ENCODE peak calls at places on chromosome 10, in ten cellular contexts. U, X, C, H, Q, E, Z, S, V and B are unnamed samples.

GRCh38 chr10:92640110-92640509 is 47.2 kb downstream of the KIF11 start:
- DNase-seq in U (no peak), X (no peak), C (peak; percentile 50), H (no peak), Q (no peak), E (no peak), Z (no peak), S (no peak), V (no peak), B (no peak)

GRCh38 chr10:28991326-28991725 is 297.5 kb upstream of the LYZL1 start:
- DNase-seq in U (no peak), X (no peak), C (peak; percentile 78), H (no peak), Q (peak; percentile 52), E (no peak), Z (peak; percentile 48), S (no peak), V (peak; percentile 74), B (no peak)

GRCh38 chr10:31011017-31011659 is 20.5 kb downstream of the ZNF438 start:
- DNase-seq in U (no peak), X (peak; percentile 56), C (no peak), H (no peak), Q (no peak), E (no peak), Z (no peak), S (no peak), V (no peak), B (peak; percentile 63)

GRCh38 chr10:33509231-33509871 is 174.9 kb upstream of the NRP1 start:
- DNase-seq in U (peak; percentile 66), X (peak; percentile 68), C (peak; percentile 84), H (peak; percentile 19), Q (no peak), E (no peak), Z (peak; percentile 80), S (no peak), V (peak; percentile 76), B (no peak)

GRCh38 chr10:30092151-30092790 is 32.9 kb upstream of the JCAD start:
- DNase-seq in U (no peak), X (no peak), C (peak; percentile 77), H (no peak), Q (no peak), E (no peak), Z (no peak), S (no peak), V (no peak), B (no peak)

GRCh38 chr10:121380211-121380610 is 218.0 kb downstream of the FGFR2 start:
- DNase-seq in U (no peak), X (no peak), C (no peak), H (peak; percentile 53), Q (no peak), E (no peak), Z (no peak), S (no peak), V (no peak), B (no peak)

GRCh38 chr10:6473430-6473829 is 106.6 kb downstream of the PRKCQ start:
- DNase-seq in U (no peak), X (peak; percentile 60), C (no peak), H (no peak), Q (no peak), E (no peak), Z (no peak), S (peak; percentile 67), V (no peak), B (no peak)

GRCh38 chr10:80443531-80443974 is 10.6 kb upstream of the TSPAN14 start:
- DNase-seq in U (no peak), X (no peak), C (no peak), H (peak; percentile 75), Q (peak; percentile 80), E (no peak), Z (no peak), S (no peak), V (peak; percentile 60), B (no peak)

GRCh38 chr10:127869329-127869728 is 23.4 kb downstream of the CLRN3 start:
- DNase-seq in U (no peak), X (no peak), C (no peak), H (no peak), Q (no peak), E (no peak), Z (no peak), S (no peak), V (no peak), B (no peak)

GRCh38 chr10:29610876-29611647 is 23.7 kb downstream of the SVIL start:
- DNase-seq in U (no peak), X (no peak), C (no peak), H (no peak), Q (peak; percentile 19), E (no peak), Z (no peak), S (no peak), V (no peak), B (no peak)

GRCh38 chr10:79219276-79219957 is 127.9 kb upstream of the PPIF start:
- DNase-seq in U (no peak), X (no peak), C (peak; percentile 52), H (no peak), Q (no peak), E (no peak), Z (no peak), S (no peak), V (no peak), B (no peak)

GRCh38 chr10:112278871-112279270 is 4.3 kb upstream of the TECTB start:
- DNase-seq in U (no peak), X (no peak), C (no peak), H (no peak), Q (no peak), E (no peak), Z (no peak), S (no peak), V (no peak), B (no peak)

GRCh38 chr10:127740596-127740995 is 3.6 kb downstream of the FOXI2 start:
- DNase-seq in U (no peak), X (no peak), C (no peak), H (no peak), Q (peak; percentile 73), E (no peak), Z (peak; percentile 42), S (no peak), V (no peak), B (no peak)

GRCh38 chr10:95268438-95268837 is 22.4 kb downstream of the PDLIM1 start:
- DNase-seq in U (peak; percentile 45), X (no peak), C (peak; percentile 60), H (peak; percentile 53), Q (peak; percentile 61), E (peak; percentile 56), Z (peak; percentile 67), S (no peak), V (peak; percentile 23), B (no peak)

GRCh38 chr10:14580933-14581332 is 193.8 kb downstream of the FAM107B start:
- DNase-seq in U (no peak), X (no peak), C (no peak), H (no peak), Q (no peak), E (no peak), Z (no peak), S (no peak), V (no peak), B (no peak)

GRCh38 chr10:96651998-96652431 is 65.2 kb upstream of the TM9SF3 start:
- DNase-seq in U (no peak), X (no peak), C (no peak), H (no peak), Q (no peak), E (no peak), Z (no peak), S (peak; percentile 71), V (no peak), B (no peak)
- H3K36me3 ChIP-seq in U (no peaks in the 10 kb centered on the region), X (peaks cover 2% of the 10 kb centered on the region), C (no peaks in the 10 kb centered on the region), H (no peaks in the 10 kb centered on the region), Q (no peaks in the 10 kb centered on the region), E (no peaks in the 10 kb centered on the region), Z (no peaks in the 10 kb centered on the region), S (no peaks in the 10 kb centered on the region), V (no peaks in the 10 kb centered on the region), B (no peaks in the 10 kb centered on the region)

DNA sequence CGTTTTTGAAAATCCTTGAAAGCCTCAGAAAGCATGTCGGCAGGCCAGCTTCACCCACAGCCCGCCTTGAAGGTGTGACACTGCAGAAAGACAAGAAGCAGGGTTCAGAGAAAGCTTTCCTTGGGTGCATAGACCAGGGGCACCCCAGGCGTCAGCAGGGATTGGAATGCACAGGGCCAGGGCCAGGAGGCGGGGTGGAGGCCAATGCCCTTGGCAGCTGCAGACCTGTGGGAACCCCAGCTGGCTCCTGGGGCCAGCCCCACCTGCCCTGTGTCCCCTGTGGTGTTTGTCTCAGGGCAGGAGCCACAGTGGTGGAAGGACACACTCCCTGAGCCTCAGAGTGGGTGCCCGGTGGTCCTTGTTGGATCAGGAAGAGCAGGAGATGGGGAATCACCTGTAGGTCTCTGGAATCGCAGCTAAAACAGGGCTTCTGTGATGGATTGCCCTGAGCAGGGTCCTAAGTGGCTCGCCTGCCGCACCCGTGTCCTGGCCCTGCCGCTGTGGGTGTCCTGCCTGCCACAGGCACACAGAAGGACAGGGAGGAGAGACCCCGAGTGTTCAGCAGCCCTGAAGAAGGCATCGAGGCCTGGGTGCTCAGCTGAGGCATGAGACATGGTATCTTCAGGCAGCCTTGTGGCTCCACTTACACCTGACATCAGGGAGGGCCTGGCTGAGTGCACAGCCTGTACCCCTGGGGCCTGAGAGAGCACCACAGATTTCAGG is 32.5 kb downstream of the ANXA8 start:
- DNase-seq in U (no peak), X (no peak), C (no peak), H (no peak), Q (peak; percentile 41), E (no peak), Z (no peak), S (no peak), V (no peak), B (no peak)
- H3K4me1 ChIP-seq in U (no peaks in the 10 kb centered on the region), X (no peaks in the 10 kb centered on the region), C (peaks cover 3% of the 10 kb centered on the region), H (peaks cover 11% of the 10 kb centered on the region), Q (peaks cover 12% of the 10 kb centered on the region), E (no peaks in the 10 kb centered on the region), Z (peaks cover 15% of the 10 kb centered on the region), S (peaks cover 5% of the 10 kb centered on the region), V (peaks cover 19% of the 10 kb centered on the region), B (no peaks in the 10 kb centered on the region)

GRCh38 chr10:132785433-132786278 is at the start of gene NKX6-2:
- DNase-seq in U (no peak), X (no peak), C (no peak), H (peak; percentile 74), Q (peak; percentile 64), E (no peak), Z (no peak), S (no peak), V (no peak), B (no peak)
- H3K27me3 ChIP-seq in U (no peaks in the 10 kb centered on the region), X (peaks cover 31% of the 10 kb centered on the region), C (peaks cover 60% of the 10 kb centered on the region), H (peaks cover 41% of the 10 kb centered on the region), Q (peaks cover 89% of the 10 kb centered on the region), E (peaks cover 78% of the 10 kb centered on the region), Z (peaks cover 73% of the 10 kb centered on the region), S (no peaks in the 10 kb centered on the region), V (peaks cover 53% of the 10 kb centered on the region), B (peaks cover 51% of the 10 kb centered on the region)

DNA sequence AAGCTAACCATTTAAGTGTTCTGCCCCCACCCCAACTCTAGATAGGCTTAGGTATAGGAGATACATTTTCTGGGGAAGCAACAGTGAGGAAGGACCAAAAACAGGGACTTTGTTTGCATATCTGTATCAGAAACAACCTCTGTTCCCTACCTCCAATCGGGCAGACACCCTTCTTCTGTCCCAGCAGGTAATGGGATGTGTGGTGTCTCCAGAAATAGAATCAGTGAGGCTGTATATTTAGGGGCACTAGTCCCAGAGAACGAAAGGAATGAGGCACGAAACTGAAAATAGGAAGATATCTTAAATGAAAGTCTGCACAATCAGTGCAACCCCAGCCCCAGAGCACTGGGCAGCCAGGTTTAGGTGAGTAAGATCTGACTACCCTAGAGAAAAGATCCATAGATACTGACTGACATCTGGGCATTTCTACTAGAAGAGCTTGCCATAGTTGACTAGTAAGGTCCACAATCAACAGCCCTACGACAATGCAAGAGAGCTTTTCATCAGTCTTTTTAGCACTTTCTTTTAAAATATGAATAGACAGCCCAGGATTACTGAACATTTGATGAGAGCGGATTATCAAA is 28.1 kb downstream of the PLEKHA1 start:
- DNase-seq in U (no peak), X (no peak), C (no peak), H (no peak), Q (no peak), E (no peak), Z (no peak), S (no peak), V (no peak), B (no peak)
- H3K36me3 ChIP-seq in U (peaks cover 49% of the 10 kb centered on the region), X (peaks cover 16% of the 10 kb centered on the region), C (peaks cover 6% of the 10 kb centered on the region), H (peaks cover 36% of the 10 kb centered on the region), Q (peaks cover 24% of the 10 kb centered on the region), E (peaks cover 6% of the 10 kb centered on the region), Z (no peaks in the 10 kb centered on the region), S (peaks cover 8% of the 10 kb centered on the region), V (peaks cover 6% of the 10 kb centered on the region), B (no peaks in the 10 kb centered on the region)